ENCODE peak calls at places on chromosomes 16 and 17, in four cellular contexts. U, A, F and G are unnamed samples.
A peak's percentile ranks its signal among the peaks of the same experiment; 100 is the strongest.

GRCh38 chr16:1524366-1524765 is 9.1 kb upstream of the TMEM204 start:
- DNase-seq in U (no peak), A (no peak), F (no peak), G (no peak)

GRCh38 chr16:4266372-4266771 is 6.5 kb downstream of the TFAP4 start:
- DNase-seq in A (no peak), U (peak; percentile 27), F (no peak), G (no peak)

GRCh38 chr17:29838961-29839360 is 91.1 kb downstream of the SSH2 start:
- DNase-seq in U (no peak), F (no peak), A (no peak), G (no peak)

GRCh38 chr17:71117461-71117860 is 948.1 kb downstream of the KCNJ2 start:
- DNase-seq in F (no peak), A (no peak), U (no peak), G (no peak)

GRCh38 chr16:16025214-16025968 is 76.0 kb downstream of the ABCC1 start:
- DNase-seq in A (peak; percentile 46), F (peak; percentile 77), U (peak; percentile 84), G (peak; percentile 74)

GRCh38 chr16:29745853-29746345 is at the start of gene C16orf54:
- DNase-seq in F (peak; percentile 80), A (peak; percentile 56), U (no peak), G (peak; percentile 95)

GRCh38 chr16:22903716-22904115 is 89.8 kb downstream of the HS3ST2 start:
- DNase-seq in A (no peak), U (no peak), F (no peak), G (no peak)

GRCh38 chr17:46044286-46044928 is 45.4 kb downstream of the STH start:
- DNase-seq in A (peak; percentile 85), U (peak; percentile 86), F (no peak), G (peak; percentile 75)

GRCh38 chr17:50920041-50920410 is 53.9 kb upstream of the TOB1 start:
- DNase-seq in A (no peak), U (no peak), F (no peak), G (no peak)

GRCh38 chr17:838486-838885 is 56.3 kb downstream of the MRM3 start:
- DNase-seq in U (no peak), F (no peak), A (no peak), G (no peak)

GRCh38 chr17:17722906-17723353 is 41.7 kb downstream of the RAI1 start:
- DNase-seq in F (no peak), U (no peak), A (no peak), G (no peak)

GRCh38 chr16:11681526-11681925 is 13.3 kb downstream of the SNN start:
- DNase-seq in F (no peak), A (no peak), U (peak; percentile 61), G (no peak)

GRCh38 chr16:23821875-23822688 is 13.7 kb upstream of the PRKCB start:
- DNase-seq in A (no peak), F (no peak), U (no peak), G (no peak)

GRCh38 chr17:40063915-40064531 is 1.3 kb downstream of the THRA start:
- DNase-seq in F (no peak), A (no peak), U (no peak), G (peak; percentile 47)

GRCh38 chr16:17606460-17606859 is 135.7 kb upstream of the XYLT1 start:
- DNase-seq in A (no peak), U (no peak), F (no peak), G (no peak)

GRCh38 chr17:60077672-60078519 is 825 bp downstream of the HEATR6 start:
- DNase-seq in A (no peak), U (no peak), F (peak; percentile 39), G (peak; percentile 80)

GRCh38 chr16:9447699-9448098 is 356.3 kb downstream of the HAPSTR1 start:
- DNase-seq in A (no peak), U (no peak), F (no peak), G (no peak)

GRCh38 chr16:51569204-51569911 is 418.3 kb upstream of the SALL1 start:
- DNase-seq in U (peak; percentile 90), F (no peak), A (no peak), G (no peak)

GRCh38 chr17:74485012-74485743 is 18.7 kb downstream of the CD300A start:
- DNase-seq in U (no peak), F (peak; percentile 1), A (no peak), G (no peak)

GRCh38 chr17:33494156-33494555 is 201.1 kb upstream of the ASIC2 start:
- DNase-seq in F (no peak), U (no peak), A (no peak), G (no peak)

GRCh38 chr16:72467157-72467759 is 295.3 kb upstream of the PMFBP1 start:
- DNase-seq in U (peak; percentile 61), A (no peak), F (peak; percentile 25), G (peak; percentile 4)

GRCh38 chr16:29192329-29193247 is 207.7 kb downstream of the LAT start:
- DNase-seq in A (no peak), F (no peak), U (no peak), G (peak; percentile 22)

GRCh38 chr17:59366040-59366757 is 34.7 kb downstream of the YPEL2 start:
- DNase-seq in U (no peak), F (no peak), A (no peak), G (no peak)

GRCh38 chr16:58025351-58026138 is at the start of gene MMP15:
- DNase-seq in U (peak; percentile 71), F (peak; percentile 87), A (peak; percentile 48), G (peak; percentile 73)

GRCh38 chr17:43615952-43616351 is 45.8 kb downstream of the MEOX1 start:
- DNase-seq in A (no peak), U (no peak), F (no peak), G (no peak)

GRCh38 chr17:61425682-61426481 is 26.2 kb downstream of the TBX2 start:
- DNase-seq in U (peak; percentile 40), A (no peak), F (peak; percentile 10), G (no peak)

GRCh38 chr17:50495918-50496317 is 12.3 kb upstream of the MYCBPAP start:
- DNase-seq in F (no peak), A (no peak), U (no peak), G (no peak)

GRCh38 chr17:1090454-1091189 is 89.2 kb downstream of the ABR start:
- DNase-seq in A (no peak), U (no peak), F (no peak), G (no peak)

GRCh38 chr16:30867747-30868146 is 26.1 kb downstream of the BCL7C start:
- DNase-seq in F (no peak), U (no peak), A (no peak), G (no peak)

GRCh38 chr16:6548507-6548906 is 784.1 kb upstream of the RBFOX1 start:
- DNase-seq in F (no peak), U (no peak), A (no peak), G (no peak)

GRCh38 chr16:50425044-50425443 is 56.3 kb upstream of the BRD7 start:
- DNase-seq in U (no peak), F (no peak), A (no peak), G (no peak)

GRCh38 chr17:38967290-38967738 is at the start of gene FBXO47:
- DNase-seq in A (peak; percentile 91), U (peak; percentile 96), F (peak; percentile 77), G (peak; percentile 95)
- TF ChIP-seq CTCF in A (no peak), U (no peak), F (no peak), G (no peak)

DNA sequence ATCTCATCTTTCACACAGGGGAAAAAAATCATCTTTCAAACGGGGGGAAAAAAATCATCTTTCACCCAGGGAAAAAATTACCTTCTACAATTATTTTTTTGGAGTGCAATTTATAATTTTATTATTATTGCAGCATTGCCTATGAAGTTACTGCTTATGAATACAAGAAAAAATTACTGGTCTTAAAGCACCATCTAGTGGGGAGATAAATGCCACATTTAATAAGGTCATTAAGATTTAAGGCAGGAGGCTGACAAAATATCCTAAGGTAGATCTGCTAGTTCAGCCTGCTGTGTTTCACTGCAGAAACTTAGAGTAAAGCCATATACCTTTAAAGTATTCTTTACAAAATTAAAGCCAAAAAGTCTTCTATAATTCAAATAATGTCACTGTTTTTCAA is 13.7 kb downstream of the SHCBP1 start:
- DNase-seq in U (peak; percentile 49), A (no peak), F (no peak), G (no peak)
- TF ChIP-seq CTCF in U (peak; percentile 26), A (no peak), F (no peak), G (no peak)

GRCh38 chr17:48163809-48164208 is 56.2 kb downstream of the SNX11 start:
- DNase-seq in A (no peak), U (no peak), F (no peak), G (no peak)
- TF ChIP-seq CTCF in A (no peak), U (peak; percentile 18), F (no peak), G (no peak)

GRCh38 chr17:42609182-42609813 is at the start of the genes RETREG3 and TUBG1:
- DNase-seq in U (peak; percentile 99), F (peak; percentile 99), A (peak; percentile 97), G (peak; percentile 99)
- TF ChIP-seq CTCF in U (peak; percentile 34), F (no peak), A (no peak), G (no peak)

GRCh38 chr17:82457071-82457789 is 1.3 kb upstream of the NARF start:
- DNase-seq in F (peak; percentile 39), U (no peak), A (no peak), G (peak; percentile 30)
- TF ChIP-seq CTCF in F (no peak), U (no peak), A (no peak), G (no peak)

GRCh38 chr16:10662212-10662611 is 32.5 kb downstream of the TEKT5 start:
- DNase-seq in A (no peak), U (no peak), F (no peak), G (no peak)
- TF ChIP-seq CTCF in A (no peak), U (no peak), F (no peak), G (no peak)

GRCh38 chr17:16352838-16353701 is at the start of gene CENPV:
- DNase-seq in U (peak; percentile 27), F (peak; percentile 93), A (no peak), G (peak; percentile 66)
- TF ChIP-seq CTCF in U (no peak), F (peak; percentile 50), A (no peak), G (no peak)

GRCh38 chr16:3123986-3124886 is 10.6 kb upstream of the ZNF213 start:
- DNase-seq in A (peak; percentile 96), U (peak; percentile 96), F (peak; percentile 96), G (peak; percentile 99)
- TF ChIP-seq CTCF in A (no peak), U (peak; percentile 21), F (peak; percentile 12), G (peak; percentile 52)

GRCh38 chr17:42221886-42222745 is 27.8 kb upstream of the GHDC start:
- DNase-seq in F (peak; percentile 78), U (peak; percentile 56), A (no peak), G (peak; percentile 79)
- TF ChIP-seq CTCF in F (peak; percentile 49), U (peak; percentile 54), A (peak; percentile 53), G (peak; percentile 79)